ENCODE peak calls at places on chromosomes 6 and 20, in nine cellular contexts. D is LoVo; N is NCI-H2081 treated with DMSO at 0.1 percent for 48 hours; T is uterus; O is NCI-H1105 treated with DMSO at 0.1 percent for 48 hours; Q is stimulated activated CD4-positive, alpha-beta T cell treated with anti-CD3 and anti-CD28 coated beads, Interleukin-15, amount 100 ng/mL, for 24 hours; Z is hepatic stellate cell; A is NCI-H460; I is astrocyte. K is an unnamed sample.

GRCh38 chr6:106064103-106064502 is 22.0 kb upstream of the PRDM1 start:
- DNase-seq in Z (no peak), T (no peak), A (no peak), N (no peak), Q (no peak), D (no peak), O (no peak), I (no peak), K (no peak)

GRCh38 chr20:57451759-57452661 is 60.8 kb downstream of the RBM38 start:
- DNase-seq in Z (no peak), I (no peak), Q (peak; percentile 25), D (no peak), T (no peak), N (no peak), O (no peak), A (no peak), K (no peak)

GRCh38 chr6:11094411-11094851 is 797 bp downstream of the SMIM13 start:
- DNase-seq in T (peak; percentile 27), O (peak; percentile 60), Q (peak; percentile 64), A (peak; percentile 37), I (peak; percentile 24), Z (peak; percentile 62), D (peak; percentile 28), N (no peak), K (no peak)

GRCh38 chr6:167392631-167393301 is 67.9 kb downstream of the TTLL2 start:
- DNase-seq in A (no peak), N (no peak), D (no peak), O (no peak), I (no peak), Z (no peak), T (no peak), Q (no peak), K (no peak)

GRCh38 chr20:63132131-63132714 is 83.7 kb downstream of the YTHDF1 start:
- DNase-seq in Z (no peak), D (no peak), Q (no peak), T (no peak), O (no peak), N (no peak), I (no peak), A (no peak), K (no peak)

GRCh38 chr6:21740719-21741118 is 147.2 kb downstream of the SOX4 start:
- DNase-seq in D (no peak), T (no peak), Q (no peak), Z (peak; percentile 27), O (peak; percentile 53), N (no peak), A (no peak), I (peak; percentile 92), K (no peak)

GRCh38 chr6:44969446-44970175 is 358.5 kb upstream of the RUNX2 start:
- DNase-seq in O (no peak), Z (no peak), A (no peak), N (no peak), D (no peak), I (peak; percentile 34), T (no peak), Q (no peak), K (no peak)

GRCh38 chr6:13336553-13336952 is 8.2 kb upstream of the TBC1D7 start:
- DNase-seq in T (peak; percentile 83), I (peak; percentile 92), Q (peak; percentile 87), O (peak; percentile 68), D (peak; percentile 73), N (peak; percentile 6), Z (peak; percentile 70), A (peak; percentile 43), K (no peak)